ENCODE peak calls at places on chromosome 19, in four cellular contexts. K is Peyer's patch; X is caudate nucleus; R is activated gamma-delta T cell treated with anti-CD3 and anti-CD28 coated beads, Interleukin-2, amount 50 U/mL, for 16 hours. W is an unnamed sample.

GRCh38 chr19:19211499-19212432 is at the start of gene NCAN:
- DNase-seq in K (no peak), X (peak), R (no peak), W (no peak)

GRCh38 chr19:30752201-30752600 is 380.0 kb downstream of the ZNF536 start:
- DNase-seq in K (no peak), X (no peak), R (no peak), W (no peak)

GRCh38 chr19:8393871-8394250 is 3.7 kb downstream of the RAB11B start:
- DNase-seq in K (no peak), X (peak), R (no peak), W (no peak)

GRCh38 chr19:41369769-41370168 is 5.8 kb upstream of the B9D2 start:
- DNase-seq in K (no peak), X (no peak), R (no peak), W (no peak)

GRCh38 chr19:45442927-45443461 is 19.3 kb upstream of the ERCC1 start:
- DNase-seq in K (no peak), X (no peak), R (no peak), W (peak)

GRCh38 chr19:1327125-1327524 is 41.5 kb downstream of the EFNA2 start:
- DNase-seq in K (no peak), X (no peak), R (no peak), W (no peak)

GRCh38 chr19:21569497-21569870 is 64.1 kb downstream of the ZNF429 start:
- DNase-seq in K (no peak), X (no peak), R (no peak), W (peak)

GRCh38 chr19:41192574-41193419 is at the start of gene CYP2S1:
- DNase-seq in K (peak), X (no peak), R (no peak), W (peak)

GRCh38 chr19:403221-404036 is 5.5 kb downstream of the C2CD4C start:
- DNase-seq in K (peak), X (no peak), R (no peak), W (no peak)

GRCh38 chr19:16073481-16073880 is 2.8 kb upstream of the TPM4 start:
- DNase-seq in K (no peak), X (no peak), R (no peak), W (no peak)

GRCh38 chr19:4633140-4633967 is 6.0 kb upstream of the TNFAIP8L1 start:
- DNase-seq in K (peak), X (peak), R (no peak), W (peak)

GRCh38 chr19:23547156-23547555 is 139.9 kb downstream of the ZNF675 start:
- DNase-seq in K (no peak), X (no peak), R (no peak), W (no peak)

GRCh38 chr19:34431681-34432402 is 3.7 kb downstream of the UBA2 start:
- DNase-seq in K (no peak), X (no peak), R (no peak), W (no peak)

GRCh38 chr19:4380254-4380727 is 20.1 kb downstream of the SH3GL1 start:
- DNase-seq in K (no peak), X (no peak), R (peak), W (no peak)

GRCh38 chr19:17450264-17451075 is 2.0 kb upstream of the TMEM221 start:
- DNase-seq in K (no peak), X (no peak), R (no peak), W (no peak)

GRCh38 chr19:4714016-4714415 is 9.6 kb downstream of the DPP9 start:
- DNase-seq in K (no peak), X (no peak), R (no peak), W (no peak)

GRCh38 chr19:55031178-55031577 is 6.9 kb downstream of the GP6 start:
- DNase-seq in K (no peak), X (no peak), R (no peak), W (no peak)

GRCh38 chr19:5026706-5027273 is 57.9 kb downstream of the KDM4B start:
- DNase-seq in K (no peak), X (no peak), R (no peak), W (no peak)

GRCh38 chr19:57812201-57812600 is 2.5 kb downstream of the ZNF552 start:
- DNase-seq in K (no peak), X (no peak), R (no peak), W (no peak)

GRCh38 chr19:16714702-16715294 is 4.8 kb upstream of the NWD1 start:
- DNase-seq in K (peak), X (peak), R (peak), W (peak)

GRCh38 chr19:9431475-9431874 is 3.9 kb downstream of the ZNF266 start:
- DNase-seq in K (no peak), X (no peak), R (no peak), W (peak)

GRCh38 chr19:29831041-29831548 is 19.3 kb downstream of the CCNE1 start:
- DNase-seq in K (no peak), X (no peak), R (peak), W (no peak)

GRCh38 chr19:49064768-49065611 is at the start of gene NTF4:
- DNase-seq in K (no peak), X (no peak), R (no peak), W (peak)

GRCh38 chr19:54206831-54207177 is 6.1 kb downstream of the RPS9 start:
- DNase-seq in K (no peak), X (no peak), R (no peak), W (no peak)

GRCh38 chr19:5292453-5292842 is 48.2 kb downstream of the PTPRS start:
- DNase-seq in K (no peak), X (no peak), R (no peak), W (no peak)

GRCh38 chr19:18883530-18884304 is 12.2 kb downstream of the CERS1 start:
- DNase-seq in K (no peak), X (no peak), R (no peak), W (peak)

GRCh38 chr19:18871543-18871942 is 24.4 kb downstream of the CERS1 start:
- DNase-seq in K (no peak), X (no peak), R (no peak), W (no peak)

GRCh38 chr19:16588089-16588823 is 16.0 kb upstream of the SLC35E1 start:
- DNase-seq in K (no peak), X (no peak), R (no peak), W (peak)

GRCh38 chr19:2461751-2462634 is 5.2 kb upstream of the LMNB2 start:
- DNase-seq in K (peak), X (no peak), R (peak), W (peak)

GRCh38 chr19:1606138-1606651 is 933 bp upstream of the UQCR11 start:
- DNase-seq in K (no peak), X (no peak), R (no peak), W (no peak)

GRCh38 chr19:10796653-10797052 is 39.4 kb downstream of the TMED1 start:
- DNase-seq in K (no peak), X (no peak), R (no peak), W (no peak)

GRCh38 chr19:19461671-19462622 is 53.4 kb downstream of the TSSK6 start:
- DNase-seq in K (peak), X (no peak), R (no peak), W (peak)

GRCh38 chr19:34481861-34482379 is 362 bp downstream of the WTIP start:
- DNase-seq in K (no peak), X (no peak), R (no peak), W (no peak)

GRCh38 chr19:11551603-11552235 is 7.3 kb downstream of the ELOF1 start:
- DNase-seq in K (no peak), X (no peak), R (no peak), W (no peak)

GRCh38 chr19:948842-949496 is 23.1 kb downstream of the ARID3A start:
- DNase-seq in K (no peak), X (no peak), R (no peak), W (no peak)